ENCODE peak calls at places on chromosomes 12 and 14, in ten cellular contexts. One of them, this sample, is unnamed.

GRCh38 chr12:26062566-26062965 is 62.3 kb downstream of the BHLHE41 start:
- DNase-seq in astrocyte: peak
- DNase-seq in fibroblast of lung: peak
- DNase-seq in HepG2: no peak
- DNase-seq in heart left ventricle: no peak
- DNase-seq in endodermal cell: no peak
- DNase-seq in vagina: no peak
- DNase-seq in psoas muscle: no peak
- DNase-seq in transverse colon: no peak
- DNase-seq in IMR-90: peak
- DNase-seq in this sample: peak

GRCh38 chr14:105989746-105990302 is 463.4 kb downstream of the TMEM121 start:
- DNase-seq in heart left ventricle: no peak
- DNase-seq in transverse colon: no peak
- DNase-seq in HepG2: no peak
- DNase-seq in psoas muscle: no peak
- DNase-seq in IMR-90: no peak
- DNase-seq in vagina: no peak
- DNase-seq in astrocyte: no peak
- DNase-seq in fibroblast of lung: no peak
- DNase-seq in endodermal cell: no peak
- DNase-seq in this sample: no peak

GRCh38 chr12:11227373-11227772 is 40.6 kb upstream of the TAS2R42 start:
- DNase-seq in astrocyte: no peak
- DNase-seq in heart left ventricle: no peak
- DNase-seq in fibroblast of lung: no peak
- DNase-seq in transverse colon: no peak
- DNase-seq in psoas muscle: no peak
- DNase-seq in vagina: no peak
- DNase-seq in IMR-90: no peak
- DNase-seq in HepG2: no peak
- DNase-seq in endodermal cell: no peak
- DNase-seq in this sample: no peak

GRCh38 chr14:73833530-73834257 is 17.9 kb upstream of the PTGR2 start:
- DNase-seq in heart left ventricle: peak
- DNase-seq in HepG2: peak
- DNase-seq in transverse colon: no peak
- DNase-seq in astrocyte: peak
- DNase-seq in vagina: no peak
- DNase-seq in endodermal cell: peak
- DNase-seq in fibroblast of lung: peak
- DNase-seq in psoas muscle: no peak
- DNase-seq in IMR-90: peak
- DNase-seq in this sample: peak

GRCh38 chr12:68856510-68856909 is 48.5 kb downstream of the MDM2 start:
- DNase-seq in endodermal cell: no peak
- DNase-seq in psoas muscle: no peak
- DNase-seq in transverse colon: no peak
- DNase-seq in IMR-90: no peak
- DNase-seq in heart left ventricle: no peak
- DNase-seq in vagina: no peak
- DNase-seq in astrocyte: no peak
- DNase-seq in HepG2: no peak
- DNase-seq in fibroblast of lung: no peak
- DNase-seq in this sample: no peak

GRCh38 chr12:575129-575502 is 88.1 kb downstream of the NINJ2 start:
- DNase-seq in psoas muscle: peak
- DNase-seq in HepG2: no peak
- DNase-seq in heart left ventricle: no peak
- DNase-seq in endodermal cell: no peak
- DNase-seq in IMR-90: no peak
- DNase-seq in transverse colon: no peak
- DNase-seq in fibroblast of lung: no peak
- DNase-seq in vagina: no peak
- DNase-seq in astrocyte: no peak
- DNase-seq in this sample: peak

GRCh38 chr12:90908465-90908864 is 46.5 kb downstream of the CCER1 start:
- DNase-seq in vagina: no peak
- DNase-seq in astrocyte: peak
- DNase-seq in IMR-90: peak
- DNase-seq in fibroblast of lung: peak
- DNase-seq in endodermal cell: no peak
- DNase-seq in HepG2: no peak
- DNase-seq in psoas muscle: no peak
- DNase-seq in heart left ventricle: no peak
- DNase-seq in transverse colon: no peak
- DNase-seq in this sample: peak

GRCh38 chr14:80415636-80416035 is 204.3 kb upstream of the DIO2 start:
- DNase-seq in HepG2: no peak
- DNase-seq in vagina: no peak
- DNase-seq in endodermal cell: no peak
- DNase-seq in IMR-90: no peak
- DNase-seq in heart left ventricle: no peak
- DNase-seq in astrocyte: no peak
- DNase-seq in fibroblast of lung: no peak
- DNase-seq in transverse colon: no peak
- DNase-seq in psoas muscle: no peak
- DNase-seq in this sample: no peak

GRCh38 chr12:51923506-51924365 is 16.4 kb downstream of the ACVRL1 start:
- DNase-seq in psoas muscle: peak
- DNase-seq in IMR-90: no peak
- DNase-seq in HepG2: no peak
- DNase-seq in fibroblast of lung: peak
- DNase-seq in heart left ventricle: peak
- DNase-seq in transverse colon: peak
- DNase-seq in astrocyte: no peak
- DNase-seq in vagina: no peak
- DNase-seq in endodermal cell: peak
- DNase-seq in this sample: peak
- TF ChIP-seq CTCF in psoas muscle: peak
- TF ChIP-seq CTCF in IMR-90: peak
- TF ChIP-seq CTCF in HepG2: peak
- TF ChIP-seq CTCF in fibroblast of lung: peak
- TF ChIP-seq CTCF in heart left ventricle: peak
- TF ChIP-seq CTCF in transverse colon: peak
- TF ChIP-seq CTCF in astrocyte: peak
- TF ChIP-seq CTCF in vagina: peak
- TF ChIP-seq CTCF in endodermal cell: peak
- TF ChIP-seq CTCF in this sample: peak

GRCh38 chr12:108955225-108955835 is 65.5 kb downstream of the SVOP start:
- DNase-seq in astrocyte: peak
- DNase-seq in IMR-90: no peak
- DNase-seq in heart left ventricle: peak
- DNase-seq in endodermal cell: no peak
- DNase-seq in transverse colon: no peak
- DNase-seq in psoas muscle: peak
- DNase-seq in HepG2: peak
- DNase-seq in vagina: no peak
- DNase-seq in fibroblast of lung: no peak
- DNase-seq in this sample: peak

GRCh38 chr12:108948369-108948768 is 68.5 kb downstream of the DAO start:
- DNase-seq in fibroblast of lung: no peak
- DNase-seq in transverse colon: no peak
- DNase-seq in HepG2: no peak
- DNase-seq in IMR-90: no peak
- DNase-seq in psoas muscle: no peak
- DNase-seq in vagina: no peak
- DNase-seq in astrocyte: no peak
- DNase-seq in endodermal cell: no peak
- DNase-seq in heart left ventricle: no peak
- DNase-seq in this sample: no peak

GRCh38 chr12:108947097-108947496 is 67.2 kb downstream of the DAO start:
- DNase-seq in fibroblast of lung: no peak
- DNase-seq in vagina: no peak
- DNase-seq in astrocyte: no peak
- DNase-seq in transverse colon: no peak
- DNase-seq in psoas muscle: no peak
- DNase-seq in IMR-90: no peak
- DNase-seq in HepG2: no peak
- DNase-seq in heart left ventricle: no peak
- DNase-seq in endodermal cell: no peak
- DNase-seq in this sample: no peak

GRCh38 chr12:108949976-108950375 is 70.1 kb downstream of the DAO start:
- DNase-seq in endodermal cell: no peak
- DNase-seq in heart left ventricle: no peak
- DNase-seq in transverse colon: no peak
- DNase-seq in psoas muscle: no peak
- DNase-seq in vagina: no peak
- DNase-seq in IMR-90: no peak
- DNase-seq in fibroblast of lung: no peak
- DNase-seq in HepG2: no peak
- DNase-seq in astrocyte: no peak
- DNase-seq in this sample: no peak

DNA sequence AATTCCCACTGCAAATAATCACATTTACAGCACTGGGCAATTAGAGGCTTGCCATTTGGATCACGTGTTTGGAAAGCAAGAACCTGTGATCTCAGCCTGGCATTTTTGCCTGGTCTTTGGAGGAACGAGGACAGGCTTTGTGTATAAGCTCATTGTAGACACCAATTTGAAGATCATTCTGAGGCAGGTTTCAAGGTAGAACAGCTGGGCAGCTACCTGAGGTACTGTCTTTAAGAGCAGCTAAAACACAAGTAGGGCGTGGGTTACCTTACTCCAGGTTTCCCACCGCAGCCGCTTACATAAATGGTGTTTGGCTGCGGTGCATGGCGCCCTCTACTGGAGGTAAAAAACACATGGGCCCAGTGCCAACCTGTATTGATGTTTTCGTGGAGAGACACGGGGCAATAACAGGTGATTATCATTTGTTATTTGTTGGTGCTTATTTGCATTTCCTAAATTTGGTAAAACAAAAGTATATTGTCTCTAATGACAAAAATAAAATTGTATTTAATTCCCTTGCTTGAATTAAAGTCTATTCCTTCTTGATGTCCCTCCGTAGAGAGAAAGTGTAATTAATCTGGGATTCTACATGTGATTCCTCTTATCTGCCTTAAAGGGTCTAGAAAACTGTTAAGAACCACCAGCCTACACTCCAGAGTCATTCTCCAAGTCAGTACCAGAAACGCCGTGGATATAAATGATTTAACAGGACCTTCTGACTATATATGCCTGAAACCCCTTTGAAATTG is 69.7 kb downstream of the SVOP start:
- DNase-seq in vagina: no peak
- DNase-seq in astrocyte: peak
- DNase-seq in transverse colon: peak
- DNase-seq in psoas muscle: peak
- DNase-seq in HepG2: peak
- DNase-seq in fibroblast of lung: peak
- DNase-seq in IMR-90: peak
- DNase-seq in heart left ventricle: peak
- DNase-seq in endodermal cell: peak
- DNase-seq in this sample: peak
- H3K4me3 ChIP-seq in vagina: no peak
- H3K4me3 ChIP-seq in astrocyte: peak
- H3K4me3 ChIP-seq in transverse colon: no peak
- H3K4me3 ChIP-seq in psoas muscle: peak
- H3K4me3 ChIP-seq in HepG2: no peak
- H3K4me3 ChIP-seq in fibroblast of lung: no peak
- H3K4me3 ChIP-seq in IMR-90: no peak
- H3K4me3 ChIP-seq in heart left ventricle: no peak
- H3K4me3 ChIP-seq in endodermal cell: no peak
- H3K4me3 ChIP-seq in this sample: no peak

DNA sequence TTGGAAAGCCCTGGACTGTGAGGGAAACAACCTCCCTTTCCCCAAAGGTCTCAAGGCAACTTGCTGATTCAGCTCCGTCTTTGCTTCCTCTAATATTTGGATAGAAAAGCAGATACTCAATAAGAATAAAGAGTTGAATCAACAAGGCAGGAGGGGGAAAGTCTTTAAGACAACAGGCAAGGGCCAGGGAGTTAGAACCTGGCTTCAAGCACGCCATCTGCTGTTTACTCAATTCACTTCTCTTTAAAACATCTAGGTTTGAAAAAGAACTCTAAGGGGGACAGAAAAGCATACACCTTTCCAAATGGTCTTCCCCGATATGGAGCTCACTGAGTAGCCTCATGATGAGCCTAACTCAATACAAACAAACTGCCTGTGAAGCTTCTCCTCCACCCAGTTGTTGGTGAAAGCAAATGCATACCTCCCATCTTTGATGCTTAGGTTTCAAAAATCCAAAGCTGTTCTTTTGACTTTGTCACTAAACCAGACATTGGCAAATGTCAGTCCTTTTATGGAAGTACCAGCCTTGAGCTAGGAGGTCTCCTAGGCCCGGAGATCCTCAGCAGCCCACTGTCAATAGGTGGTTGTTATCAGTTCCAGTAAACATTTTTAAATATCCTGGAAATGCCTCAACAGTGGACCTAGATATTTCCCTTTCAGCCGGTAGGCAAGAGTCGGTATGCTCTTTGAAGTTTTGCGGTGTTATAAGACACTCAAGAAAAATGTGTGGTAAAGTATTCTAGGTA is 76.2 kb downstream of the SAMD4A start:
- DNase-seq in vagina: no peak
- DNase-seq in astrocyte: peak
- DNase-seq in transverse colon: no peak
- DNase-seq in IMR-90: peak
- DNase-seq in HepG2: peak
- DNase-seq in heart left ventricle: no peak
- DNase-seq in psoas muscle: no peak
- DNase-seq in fibroblast of lung: peak
- DNase-seq in endodermal cell: peak
- DNase-seq in this sample: peak
- TF ChIP-seq CTCF in vagina: no peak
- TF ChIP-seq CTCF in astrocyte: peak
- TF ChIP-seq CTCF in transverse colon: no peak
- TF ChIP-seq CTCF in IMR-90: peak
- TF ChIP-seq CTCF in HepG2: peak
- TF ChIP-seq CTCF in heart left ventricle: no peak
- TF ChIP-seq CTCF in psoas muscle: no peak
- TF ChIP-seq CTCF in fibroblast of lung: no peak
- TF ChIP-seq CTCF in endodermal cell: peak
- TF ChIP-seq CTCF in this sample: peak

DNA sequence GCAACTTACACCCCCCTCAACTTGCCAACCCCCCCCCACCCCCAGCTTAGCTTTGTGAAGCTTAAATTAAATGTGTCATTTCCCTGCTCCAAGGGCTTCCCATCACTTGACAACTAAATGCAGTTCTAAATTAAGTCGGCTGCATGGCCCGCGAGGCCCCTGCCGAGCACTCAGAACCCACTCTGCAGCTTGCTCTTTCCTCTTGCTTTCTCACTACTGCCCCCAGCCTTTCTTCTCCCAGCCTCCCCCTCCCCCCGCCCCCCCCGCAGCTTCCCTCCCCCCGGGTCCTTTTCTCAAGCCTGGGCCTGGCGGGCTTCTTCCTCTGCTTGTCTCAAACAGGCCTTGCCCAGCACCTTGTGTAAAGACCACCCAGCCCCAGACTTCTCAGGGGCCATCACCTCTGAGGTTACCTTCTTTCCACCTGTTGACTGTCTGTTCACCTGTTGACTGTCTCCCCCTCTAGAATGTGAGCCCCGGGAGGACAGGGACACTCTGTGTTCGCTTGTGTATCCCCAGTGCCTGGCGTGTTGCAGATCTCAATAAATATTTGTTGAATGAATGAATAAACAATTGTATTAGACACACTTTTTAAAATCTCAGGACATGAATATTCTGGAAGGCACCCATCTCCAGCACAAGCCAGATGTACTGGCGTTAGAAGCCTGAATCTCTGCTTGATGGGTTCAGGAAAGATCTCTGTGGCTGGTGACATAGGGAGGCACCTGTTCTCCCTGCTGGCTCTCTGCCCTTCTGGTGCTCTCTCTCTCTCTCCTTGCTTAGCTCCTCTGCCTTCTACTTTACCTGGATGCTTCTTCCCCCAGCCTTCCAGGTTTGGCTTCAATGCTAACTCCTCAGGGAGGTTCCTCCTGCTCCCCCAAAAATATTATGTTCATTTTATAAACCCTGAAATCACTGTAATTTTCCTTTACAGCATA is 1.2 kb downstream of the CYP46A1 start:
- DNase-seq in fibroblast of lung: no peak
- DNase-seq in psoas muscle: no peak
- DNase-seq in transverse colon: no peak
- DNase-seq in IMR-90: no peak
- DNase-seq in vagina: peak
- DNase-seq in astrocyte: no peak
- DNase-seq in heart left ventricle: no peak
- DNase-seq in HepG2: no peak
- DNase-seq in endodermal cell: peak
- DNase-seq in this sample: no peak
- H3K4me3 ChIP-seq in fibroblast of lung: no peak
- H3K4me3 ChIP-seq in psoas muscle: no peak
- H3K4me3 ChIP-seq in transverse colon: no peak
- H3K4me3 ChIP-seq in IMR-90: no peak
- H3K4me3 ChIP-seq in vagina: no peak
- H3K4me3 ChIP-seq in astrocyte: no peak
- H3K4me3 ChIP-seq in heart left ventricle: no peak
- H3K4me3 ChIP-seq in HepG2: no peak
- H3K4me3 ChIP-seq in endodermal cell: peak
- H3K4me3 ChIP-seq in this sample: no peak